ENCODE peak calls at places on chromosomes 2 and 18, in seven cellular contexts. One of them, this sample, is unnamed. For H3K9me3 and H3K36me3, the result is how much of the 10 kb centered on the place peaks cover.

GRCh38 chr2:42361728-42362298 is 796 bp upstream of the COX7A2L start:
- DNase-seq in CD8-positive, alpha-beta memory T cell: no peak
- DNase-seq in CD4-positive, CD25-positive, alpha-beta regulatory T cell: no peak
- DNase-seq in HepG2: no peak
- DNase-seq in pancreas: no peak
- DNase-seq in endodermal cell: no peak
- DNase-seq in mucosa of descending colon: peak
- DNase-seq in this sample: no peak

GRCh38 chr2:237602409-237602808 is 11.9 kb upstream of the RAB17 start:
- DNase-seq in HepG2: no peak
- DNase-seq in CD8-positive, alpha-beta memory T cell: no peak
- DNase-seq in pancreas: no peak
- DNase-seq in CD4-positive, CD25-positive, alpha-beta regulatory T cell: no peak
- DNase-seq in endodermal cell: peak
- DNase-seq in mucosa of descending colon: no peak
- DNase-seq in this sample: no peak

GRCh38 chr18:3453540-3454364 is 3.8 kb downstream of the TGIF1 start:
- DNase-seq in HepG2: peak
- DNase-seq in endodermal cell: no peak
- DNase-seq in CD8-positive, alpha-beta memory T cell: no peak
- DNase-seq in pancreas: peak
- DNase-seq in CD4-positive, CD25-positive, alpha-beta regulatory T cell: peak
- DNase-seq in mucosa of descending colon: peak
- DNase-seq in this sample: peak

GRCh38 chr18:11309172-11309571 is 159.8 kb upstream of the PIEZO2 start:
- DNase-seq in HepG2: peak
- DNase-seq in mucosa of descending colon: no peak
- DNase-seq in CD4-positive, CD25-positive, alpha-beta regulatory T cell: no peak
- DNase-seq in pancreas: no peak
- DNase-seq in endodermal cell: peak
- DNase-seq in CD8-positive, alpha-beta memory T cell: no peak
- DNase-seq in this sample: no peak

GRCh38 chr2:149627402-149627801 is 39.8 kb upstream of the MMADHC start:
- DNase-seq in endodermal cell: no peak
- DNase-seq in CD8-positive, alpha-beta memory T cell: no peak
- DNase-seq in CD4-positive, CD25-positive, alpha-beta regulatory T cell: no peak
- DNase-seq in HepG2: no peak
- DNase-seq in mucosa of descending colon: no peak
- DNase-seq in pancreas: no peak
- DNase-seq in this sample: no peak

GRCh38 chr2:208999911-209000310 is 423.9 kb upstream of the MAP2 start:
- DNase-seq in HepG2: no peak
- DNase-seq in CD4-positive, CD25-positive, alpha-beta regulatory T cell: no peak
- DNase-seq in mucosa of descending colon: peak
- DNase-seq in CD8-positive, alpha-beta memory T cell: no peak
- DNase-seq in pancreas: no peak
- DNase-seq in endodermal cell: no peak
- DNase-seq in this sample: peak

GRCh38 chr2:10224734-10225133 is 78.0 kb upstream of the HPCAL1 start:
- DNase-seq in endodermal cell: peak
- DNase-seq in HepG2: no peak
- DNase-seq in mucosa of descending colon: no peak
- DNase-seq in pancreas: no peak
- DNase-seq in CD4-positive, CD25-positive, alpha-beta regulatory T cell: no peak
- DNase-seq in CD8-positive, alpha-beta memory T cell: no peak
- DNase-seq in this sample: peak

GRCh38 chr18:74609535-74609934 is 11.9 kb downstream of the ZNF407 start:
- DNase-seq in CD8-positive, alpha-beta memory T cell: no peak
- DNase-seq in pancreas: no peak
- DNase-seq in HepG2: no peak
- DNase-seq in endodermal cell: no peak
- DNase-seq in CD4-positive, CD25-positive, alpha-beta regulatory T cell: no peak
- DNase-seq in mucosa of descending colon: no peak
- DNase-seq in this sample: no peak

GRCh38 chr2:144330951-144331651 is 188.8 kb downstream of the ZEB2 start:
- DNase-seq in endodermal cell: no peak
- DNase-seq in HepG2: no peak
- DNase-seq in CD4-positive, CD25-positive, alpha-beta regulatory T cell: no peak
- DNase-seq in pancreas: no peak
- DNase-seq in mucosa of descending colon: peak
- DNase-seq in CD8-positive, alpha-beta memory T cell: peak
- DNase-seq in this sample: peak

GRCh38 chr2:126720031-126720368 is 64.0 kb downstream of the GYPC start:
- DNase-seq in HepG2: no peak
- DNase-seq in endodermal cell: no peak
- DNase-seq in mucosa of descending colon: no peak
- DNase-seq in CD4-positive, CD25-positive, alpha-beta regulatory T cell: no peak
- DNase-seq in pancreas: no peak
- DNase-seq in CD8-positive, alpha-beta memory T cell: no peak
- DNase-seq in this sample: no peak

GRCh38 chr18:9082763-9083510 is 19.6 kb upstream of the NDUFV2 start:
- DNase-seq in mucosa of descending colon: no peak
- DNase-seq in CD8-positive, alpha-beta memory T cell: peak
- DNase-seq in CD4-positive, CD25-positive, alpha-beta regulatory T cell: no peak
- DNase-seq in pancreas: no peak
- DNase-seq in HepG2: no peak
- DNase-seq in endodermal cell: no peak
- DNase-seq in this sample: no peak

GRCh38 chr2:85733121-85733960 is 20.4 kb upstream of the ATOH8 start:
- DNase-seq in CD4-positive, CD25-positive, alpha-beta regulatory T cell: no peak
- DNase-seq in endodermal cell: no peak
- DNase-seq in CD8-positive, alpha-beta memory T cell: no peak
- DNase-seq in mucosa of descending colon: no peak
- DNase-seq in HepG2: peak
- DNase-seq in pancreas: no peak
- DNase-seq in this sample: no peak

GRCh38 chr2:156455366-156455975 is 19.3 kb downstream of the GPD2 start:
- DNase-seq in mucosa of descending colon: no peak
- DNase-seq in endodermal cell: no peak
- DNase-seq in CD4-positive, CD25-positive, alpha-beta regulatory T cell: no peak
- DNase-seq in pancreas: no peak
- DNase-seq in CD8-positive, alpha-beta memory T cell: no peak
- DNase-seq in HepG2: no peak
- DNase-seq in this sample: no peak

GRCh38 chr2:32356735-32357544 is at the start of gene BIRC6:
- DNase-seq in endodermal cell: peak
- DNase-seq in pancreas: peak
- DNase-seq in CD4-positive, CD25-positive, alpha-beta regulatory T cell: peak
- DNase-seq in mucosa of descending colon: peak
- DNase-seq in HepG2: peak
- DNase-seq in CD8-positive, alpha-beta memory T cell: peak
- DNase-seq in this sample: peak

GRCh38 chr2:167972746-167973145 is 274.6 kb downstream of the STK39 start:
- DNase-seq in pancreas: no peak
- DNase-seq in HepG2: no peak
- DNase-seq in mucosa of descending colon: no peak
- DNase-seq in endodermal cell: no peak
- DNase-seq in CD4-positive, CD25-positive, alpha-beta regulatory T cell: no peak
- DNase-seq in CD8-positive, alpha-beta memory T cell: no peak
- DNase-seq in this sample: no peak

GRCh38 chr18:14964002-14964401 is 216.0 kb downstream of the ANKRD30B start:
- DNase-seq in pancreas: no peak
- DNase-seq in CD8-positive, alpha-beta memory T cell: no peak
- DNase-seq in HepG2: no peak
- DNase-seq in CD4-positive, CD25-positive, alpha-beta regulatory T cell: no peak
- DNase-seq in endodermal cell: no peak
- DNase-seq in mucosa of descending colon: no peak
- DNase-seq in this sample: no peak
- H3K9me3 ChIP-seq in pancreas: under half
- H3K9me3 ChIP-seq in CD8-positive, alpha-beta memory T cell: under half
- H3K9me3 ChIP-seq in HepG2: under half
- H3K9me3 ChIP-seq in CD4-positive, CD25-positive, alpha-beta regulatory T cell: under half
- H3K9me3 ChIP-seq in endodermal cell: half or more
- H3K9me3 ChIP-seq in mucosa of descending colon: under half
- H3K9me3 ChIP-seq in this sample: under half

DNA sequence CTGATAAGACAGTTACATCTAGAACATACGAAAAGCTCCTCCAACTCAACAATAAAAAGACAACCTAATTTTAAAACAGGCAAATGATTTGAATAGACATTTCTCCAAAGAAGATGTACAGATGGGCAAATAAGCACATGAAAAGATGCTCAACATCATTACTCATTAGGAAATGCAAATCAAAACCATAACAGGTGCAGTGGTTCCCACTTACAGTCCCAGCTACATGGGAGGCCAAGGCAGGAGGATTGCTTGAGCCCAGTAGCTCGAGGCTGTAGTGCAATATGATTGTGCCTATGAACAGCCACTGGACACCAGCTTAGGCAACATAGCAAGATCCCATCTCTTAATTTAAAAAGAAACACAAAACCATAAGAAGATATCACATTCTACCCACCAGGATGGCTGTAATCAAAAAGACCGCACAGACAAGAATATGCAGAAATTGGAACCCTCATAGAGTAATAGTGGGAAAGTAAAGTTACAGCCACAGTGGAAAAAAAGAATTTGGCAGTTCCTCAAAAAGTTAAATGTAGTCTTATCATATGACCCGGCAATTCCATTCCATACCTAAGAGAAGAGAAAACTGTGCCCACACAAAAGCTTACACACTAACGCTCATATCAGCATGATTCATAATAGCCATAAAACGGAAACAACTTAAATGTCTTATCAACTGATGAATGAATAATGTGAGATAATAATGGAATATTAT is 30.5 kb upstream of the ARMC9 start:
- DNase-seq in pancreas: no peak
- DNase-seq in HepG2: no peak
- DNase-seq in endodermal cell: no peak
- DNase-seq in CD8-positive, alpha-beta memory T cell: no peak
- DNase-seq in mucosa of descending colon: no peak
- DNase-seq in CD4-positive, CD25-positive, alpha-beta regulatory T cell: no peak
- DNase-seq in this sample: no peak
- H3K36me3 ChIP-seq in pancreas: under half
- H3K36me3 ChIP-seq in HepG2: under half
- H3K36me3 ChIP-seq in endodermal cell: half or more
- H3K36me3 ChIP-seq in CD8-positive, alpha-beta memory T cell: under half
- H3K36me3 ChIP-seq in mucosa of descending colon: under half
- H3K36me3 ChIP-seq in CD4-positive, CD25-positive, alpha-beta regulatory T cell: half or more
- H3K36me3 ChIP-seq in this sample: under half

GRCh38 chr2:180337136-180337535 is 330.0 kb upstream of the CWC22 start:
- DNase-seq in pancreas: no peak
- DNase-seq in CD4-positive, CD25-positive, alpha-beta regulatory T cell: no peak
- DNase-seq in HepG2: no peak
- DNase-seq in mucosa of descending colon: no peak
- DNase-seq in endodermal cell: no peak
- DNase-seq in CD8-positive, alpha-beta memory T cell: no peak
- DNase-seq in this sample: no peak

GRCh38 chr2:180328795-180329422 is 321.8 kb upstream of the CWC22 start:
- DNase-seq in endodermal cell: peak
- DNase-seq in mucosa of descending colon: no peak
- DNase-seq in CD8-positive, alpha-beta memory T cell: no peak
- DNase-seq in HepG2: no peak
- DNase-seq in pancreas: no peak
- DNase-seq in CD4-positive, CD25-positive, alpha-beta regulatory T cell: no peak
- DNase-seq in this sample: no peak

GRCh38 chr2:180336550-180336949 is 329.5 kb upstream of the CWC22 start:
- DNase-seq in mucosa of descending colon: no peak
- DNase-seq in pancreas: no peak
- DNase-seq in CD4-positive, CD25-positive, alpha-beta regulatory T cell: no peak
- DNase-seq in CD8-positive, alpha-beta memory T cell: no peak
- DNase-seq in endodermal cell: no peak
- DNase-seq in HepG2: no peak
- DNase-seq in this sample: no peak

GRCh38 chr2:180334514-180334913 is 327.4 kb upstream of the CWC22 start:
- DNase-seq in pancreas: no peak
- DNase-seq in endodermal cell: no peak
- DNase-seq in HepG2: no peak
- DNase-seq in CD8-positive, alpha-beta memory T cell: no peak
- DNase-seq in CD4-positive, CD25-positive, alpha-beta regulatory T cell: no peak
- DNase-seq in mucosa of descending colon: no peak
- DNase-seq in this sample: no peak
- H3K9me3 ChIP-seq in pancreas: under half
- H3K9me3 ChIP-seq in endodermal cell: under half
- H3K9me3 ChIP-seq in HepG2: half or more
- H3K9me3 ChIP-seq in CD8-positive, alpha-beta memory T cell: under half
- H3K9me3 ChIP-seq in CD4-positive, CD25-positive, alpha-beta regulatory T cell: under half
- H3K9me3 ChIP-seq in mucosa of descending colon: under half
- H3K9me3 ChIP-seq in this sample: under half

GRCh38 chr2:54615832-54616534 is 107.5 kb upstream of the EML6 start:
- DNase-seq in HepG2: no peak
- DNase-seq in mucosa of descending colon: no peak
- DNase-seq in CD4-positive, CD25-positive, alpha-beta regulatory T cell: no peak
- DNase-seq in endodermal cell: no peak
- DNase-seq in pancreas: no peak
- DNase-seq in CD8-positive, alpha-beta memory T cell: no peak
- DNase-seq in this sample: no peak
- H3K36me3 ChIP-seq in HepG2: half or more
- H3K36me3 ChIP-seq in mucosa of descending colon: under half
- H3K36me3 ChIP-seq in CD4-positive, CD25-positive, alpha-beta regulatory T cell: half or more
- H3K36me3 ChIP-seq in endodermal cell: half or more
- H3K36me3 ChIP-seq in pancreas: under half
- H3K36me3 ChIP-seq in CD8-positive, alpha-beta memory T cell: under half
- H3K36me3 ChIP-seq in this sample: under half